ENCODE peak calls at places on chromosome 6, in seven cellular contexts. One of them, this sample, is unnamed.

GRCh38 chr6:161215193-161215592 is 58.7 kb downstream of the AGPAT4 start:
- DNase-seq in HEK293T: no peak
- DNase-seq in bronchial epithelial cell: peak; percentile 98
- DNase-seq in NCI-H1105 treated with DMSO at 0.1 percent for 48 hours: no peak
- DNase-seq in HFFc6: peak; percentile 82
- DNase-seq in cardiac fibroblast: peak; percentile 97
- DNase-seq in neural progenitor cell: no peak
- DNase-seq in this sample: no peak

GRCh38 chr6:27766405-27766804 is 145.8 kb downstream of the OR2B2 start:
- DNase-seq in NCI-H1105 treated with DMSO at 0.1 percent for 48 hours: no peak
- DNase-seq in neural progenitor cell: no peak
- DNase-seq in cardiac fibroblast: no peak
- DNase-seq in bronchial epithelial cell: no peak
- DNase-seq in HEK293T: no peak
- DNase-seq in HFFc6: no peak
- DNase-seq in this sample: no peak

GRCh38 chr6:96834070-96834469 is 3.2 kb downstream of the GPR63 start:
- DNase-seq in bronchial epithelial cell: no peak
- DNase-seq in NCI-H1105 treated with DMSO at 0.1 percent for 48 hours: no peak
- DNase-seq in neural progenitor cell: no peak
- DNase-seq in HFFc6: no peak
- DNase-seq in HEK293T: no peak
- DNase-seq in cardiac fibroblast: no peak
- DNase-seq in this sample: no peak

GRCh38 chr6:47665112-47665511 is 33.3 kb upstream of the ADGRF4 start:
- DNase-seq in neural progenitor cell: no peak
- DNase-seq in bronchial epithelial cell: peak; percentile 98
- DNase-seq in cardiac fibroblast: no peak
- DNase-seq in HEK293T: no peak
- DNase-seq in NCI-H1105 treated with DMSO at 0.1 percent for 48 hours: peak; percentile 32
- DNase-seq in HFFc6: no peak
- DNase-seq in this sample: no peak

GRCh38 chr6:41335296-41335695 is at the start of gene NCR2:
- DNase-seq in HEK293T: no peak
- DNase-seq in cardiac fibroblast: no peak
- DNase-seq in neural progenitor cell: no peak
- DNase-seq in bronchial epithelial cell: no peak
- DNase-seq in HFFc6: no peak
- DNase-seq in NCI-H1105 treated with DMSO at 0.1 percent for 48 hours: no peak
- DNase-seq in this sample: no peak

GRCh38 chr6:77492529-77492928 is 29.2 kb upstream of the HTR1B start:
- DNase-seq in neural progenitor cell: no peak
- DNase-seq in bronchial epithelial cell: peak; percentile 25
- DNase-seq in HFFc6: no peak
- DNase-seq in NCI-H1105 treated with DMSO at 0.1 percent for 48 hours: no peak
- DNase-seq in HEK293T: no peak
- DNase-seq in cardiac fibroblast: no peak
- DNase-seq in this sample: no peak

GRCh38 chr6:2806664-2807063 is 35.0 kb downstream of the SERPINB1 start:
- DNase-seq in HFFc6: no peak
- DNase-seq in cardiac fibroblast: no peak
- DNase-seq in bronchial epithelial cell: no peak
- DNase-seq in HEK293T: no peak
- DNase-seq in NCI-H1105 treated with DMSO at 0.1 percent for 48 hours: no peak
- DNase-seq in neural progenitor cell: no peak
- DNase-seq in this sample: no peak

GRCh38 chr6:105691064-105691463 is 288.2 kb upstream of the PREP start:
- DNase-seq in cardiac fibroblast: no peak
- DNase-seq in bronchial epithelial cell: no peak
- DNase-seq in HFFc6: no peak
- DNase-seq in NCI-H1105 treated with DMSO at 0.1 percent for 48 hours: no peak
- DNase-seq in HEK293T: no peak
- DNase-seq in neural progenitor cell: no peak
- DNase-seq in this sample: no peak

GRCh38 chr6:170185175-170185970 is 105.5 kb downstream of the DLL1 start:
- DNase-seq in cardiac fibroblast: no peak
- DNase-seq in HFFc6: no peak
- DNase-seq in NCI-H1105 treated with DMSO at 0.1 percent for 48 hours: no peak
- DNase-seq in HEK293T: no peak
- DNase-seq in bronchial epithelial cell: no peak
- DNase-seq in neural progenitor cell: no peak
- DNase-seq in this sample: no peak

GRCh38 chr6:15761045-15761502 is 98.2 kb upstream of the DTNBP1 start:
- DNase-seq in HEK293T: no peak
- DNase-seq in cardiac fibroblast: no peak
- DNase-seq in bronchial epithelial cell: no peak
- DNase-seq in NCI-H1105 treated with DMSO at 0.1 percent for 48 hours: peak; percentile 62
- DNase-seq in neural progenitor cell: no peak
- DNase-seq in HFFc6: no peak
- DNase-seq in this sample: no peak

GRCh38 chr6:159682265-159682664 is 10.8 kb downstream of the SOD2 start:
- DNase-seq in cardiac fibroblast: no peak
- DNase-seq in bronchial epithelial cell: no peak
- DNase-seq in HEK293T: no peak
- DNase-seq in NCI-H1105 treated with DMSO at 0.1 percent for 48 hours: no peak
- DNase-seq in HFFc6: peak; percentile 34
- DNase-seq in neural progenitor cell: no peak
- DNase-seq in this sample: no peak

GRCh38 chr6:50361641-50362331 is 312.1 kb upstream of the DEFB112 start:
- DNase-seq in neural progenitor cell: peak; percentile 29
- DNase-seq in bronchial epithelial cell: peak; percentile 59
- DNase-seq in HEK293T: no peak
- DNase-seq in cardiac fibroblast: no peak
- DNase-seq in HFFc6: no peak
- DNase-seq in NCI-H1105 treated with DMSO at 0.1 percent for 48 hours: no peak
- DNase-seq in this sample: no peak

GRCh38 chr6:108113557-108114519 is 39.3 kb upstream of the OSTM1 start:
- DNase-seq in bronchial epithelial cell: peak; percentile 39
- DNase-seq in HEK293T: peak; percentile 63
- DNase-seq in NCI-H1105 treated with DMSO at 0.1 percent for 48 hours: peak; percentile 33
- DNase-seq in cardiac fibroblast: peak; percentile 77
- DNase-seq in HFFc6: peak; percentile 50
- DNase-seq in neural progenitor cell: peak; percentile 76
- DNase-seq in this sample: peak; percentile 34

GRCh38 chr6:2786269-2786668 is 21.1 kb downstream of the WRNIP1 start:
- DNase-seq in NCI-H1105 treated with DMSO at 0.1 percent for 48 hours: no peak
- DNase-seq in cardiac fibroblast: no peak
- DNase-seq in HEK293T: no peak
- DNase-seq in HFFc6: no peak
- DNase-seq in bronchial epithelial cell: no peak
- DNase-seq in neural progenitor cell: no peak
- DNase-seq in this sample: no peak

GRCh38 chr6:111230351-111231077 is 143.2 kb downstream of the SLC16A10 start:
- DNase-seq in neural progenitor cell: no peak
- DNase-seq in HFFc6: peak; percentile 79
- DNase-seq in cardiac fibroblast: peak; percentile 82
- DNase-seq in bronchial epithelial cell: peak; percentile 90
- DNase-seq in NCI-H1105 treated with DMSO at 0.1 percent for 48 hours: no peak
- DNase-seq in HEK293T: no peak
- DNase-seq in this sample: no peak

GRCh38 chr6:47749726-47750125 is 32.1 kb upstream of the OPN5 start:
- DNase-seq in NCI-H1105 treated with DMSO at 0.1 percent for 48 hours: no peak
- DNase-seq in HEK293T: no peak
- DNase-seq in bronchial epithelial cell: no peak
- DNase-seq in cardiac fibroblast: no peak
- DNase-seq in neural progenitor cell: no peak
- DNase-seq in HFFc6: no peak
- DNase-seq in this sample: no peak

GRCh38 chr6:40536442-40536841 is 50.7 kb downstream of the LRFN2 start:
- DNase-seq in bronchial epithelial cell: no peak
- DNase-seq in HFFc6: peak; percentile 14
- DNase-seq in cardiac fibroblast: no peak
- DNase-seq in HEK293T: peak; percentile 56
- DNase-seq in neural progenitor cell: peak; percentile 53
- DNase-seq in NCI-H1105 treated with DMSO at 0.1 percent for 48 hours: no peak
- DNase-seq in this sample: peak; percentile 15

GRCh38 chr6:75436869-75437268 is 56.7 kb downstream of the FILIP1 start:
- DNase-seq in NCI-H1105 treated with DMSO at 0.1 percent for 48 hours: no peak
- DNase-seq in bronchial epithelial cell: no peak
- DNase-seq in HFFc6: no peak
- DNase-seq in HEK293T: no peak
- DNase-seq in cardiac fibroblast: peak; percentile 22
- DNase-seq in neural progenitor cell: no peak
- DNase-seq in this sample: no peak

GRCh38 chr6:56927538-56928453 is 27.1 kb upstream of the BEND6 start:
- DNase-seq in HFFc6: no peak
- DNase-seq in NCI-H1105 treated with DMSO at 0.1 percent for 48 hours: no peak
- DNase-seq in cardiac fibroblast: peak; percentile 52
- DNase-seq in bronchial epithelial cell: peak; percentile 14
- DNase-seq in neural progenitor cell: no peak
- DNase-seq in HEK293T: no peak
- DNase-seq in this sample: no peak

GRCh38 chr6:142474446-142475289 is 172.9 kb downstream of the ADGRG6 start:
- DNase-seq in neural progenitor cell: peak; percentile 81
- DNase-seq in NCI-H1105 treated with DMSO at 0.1 percent for 48 hours: peak; percentile 72
- DNase-seq in HEK293T: peak; percentile 71
- DNase-seq in HFFc6: peak; percentile 59
- DNase-seq in bronchial epithelial cell: peak; percentile 65
- DNase-seq in cardiac fibroblast: peak; percentile 73
- DNase-seq in this sample: peak; percentile 65

GRCh38 chr6:166556871-166557322 is 29.6 kb downstream of the RAMACL start:
- DNase-seq in HEK293T: no peak
- DNase-seq in neural progenitor cell: peak; percentile 33
- DNase-seq in HFFc6: peak; percentile 68
- DNase-seq in NCI-H1105 treated with DMSO at 0.1 percent for 48 hours: peak; percentile 90
- DNase-seq in cardiac fibroblast: peak; percentile 91
- DNase-seq in bronchial epithelial cell: peak; percentile 99
- DNase-seq in this sample: peak; percentile 23

GRCh38 chr6:168557512-168557911 is 116.5 kb downstream of the SMOC2 start:
- DNase-seq in neural progenitor cell: no peak
- DNase-seq in bronchial epithelial cell: no peak
- DNase-seq in HFFc6: no peak
- DNase-seq in HEK293T: no peak
- DNase-seq in cardiac fibroblast: no peak
- DNase-seq in NCI-H1105 treated with DMSO at 0.1 percent for 48 hours: no peak
- DNase-seq in this sample: no peak

GRCh38 chr6:11236351-11236750 is 3.9 kb upstream of the NEDD9 start:
- DNase-seq in HFFc6: no peak
- DNase-seq in cardiac fibroblast: no peak
- DNase-seq in neural progenitor cell: no peak
- DNase-seq in HEK293T: no peak
- DNase-seq in bronchial epithelial cell: peak; percentile 93
- DNase-seq in NCI-H1105 treated with DMSO at 0.1 percent for 48 hours: no peak
- DNase-seq in this sample: no peak

GRCh38 chr6:125101656-125102055 is 51.9 kb upstream of the TPD52L1 start:
- DNase-seq in HFFc6: no peak
- DNase-seq in NCI-H1105 treated with DMSO at 0.1 percent for 48 hours: no peak
- DNase-seq in neural progenitor cell: no peak
- DNase-seq in HEK293T: no peak
- DNase-seq in cardiac fibroblast: no peak
- DNase-seq in bronchial epithelial cell: peak; percentile 70
- DNase-seq in this sample: no peak

GRCh38 chr6:79864001-79864400 is 83.4 kb downstream of the ELOVL4 start:
- DNase-seq in bronchial epithelial cell: no peak
- DNase-seq in cardiac fibroblast: no peak
- DNase-seq in NCI-H1105 treated with DMSO at 0.1 percent for 48 hours: peak; percentile 63
- DNase-seq in neural progenitor cell: no peak
- DNase-seq in HEK293T: no peak
- DNase-seq in HFFc6: no peak
- DNase-seq in this sample: no peak

GRCh38 chr6:113182370-113183141 is 674.6 kb upstream of the MARCKS start:
- DNase-seq in bronchial epithelial cell: peak; percentile 52
- DNase-seq in NCI-H1105 treated with DMSO at 0.1 percent for 48 hours: peak; percentile 97
- DNase-seq in HFFc6: peak; percentile 84
- DNase-seq in HEK293T: no peak
- DNase-seq in cardiac fibroblast: peak; percentile 91
- DNase-seq in neural progenitor cell: no peak
- DNase-seq in this sample: peak; percentile 6

GRCh38 chr6:12163149-12163548 is 127.0 kb upstream of the EDN1 start:
- DNase-seq in cardiac fibroblast: no peak
- DNase-seq in bronchial epithelial cell: no peak
- DNase-seq in HFFc6: no peak
- DNase-seq in NCI-H1105 treated with DMSO at 0.1 percent for 48 hours: no peak
- DNase-seq in neural progenitor cell: no peak
- DNase-seq in HEK293T: no peak
- DNase-seq in this sample: no peak

GRCh38 chr6:52136055-52136454 is 48.6 kb upstream of the PKHD1 start:
- DNase-seq in cardiac fibroblast: no peak
- DNase-seq in HEK293T: no peak
- DNase-seq in HFFc6: no peak
- DNase-seq in NCI-H1105 treated with DMSO at 0.1 percent for 48 hours: no peak
- DNase-seq in neural progenitor cell: no peak
- DNase-seq in bronchial epithelial cell: no peak
- DNase-seq in this sample: no peak

GRCh38 chr6:123909989-123910388 is 106.3 kb downstream of the NKAIN2 start:
- DNase-seq in HEK293T: no peak
- DNase-seq in NCI-H1105 treated with DMSO at 0.1 percent for 48 hours: peak; percentile 80
- DNase-seq in cardiac fibroblast: no peak
- DNase-seq in neural progenitor cell: no peak
- DNase-seq in bronchial epithelial cell: no peak
- DNase-seq in HFFc6: no peak
- DNase-seq in this sample: no peak